ENCODE peak calls at places on chromosomes 4 and X, in eight cellular contexts. B, R, X, H, P, Z, T and U are unnamed samples.

GRCh38 chr4:103634236-103634635 is 85.5 kb downstream of the TACR3 start:
- DNase-seq in Z (no peak), P (no peak), T (no peak), R (no peak), H (no peak), X (no peak), B (peak; percentile 2), U (peak; percentile 25)

GRCh38 chr4:26048378-26048882 is 134.4 kb downstream of the SMIM20 start:
- DNase-seq in B (peak; percentile 95), Z (no peak), P (no peak), X (peak; percentile 68), H (no peak), T (no peak), R (no peak), U (peak; percentile 81)

GRCh38 chr4:41006141-41006540 is 208.2 kb downstream of the APBB2 start:
- DNase-seq in R (no peak), T (no peak), B (no peak), X (no peak), H (no peak), P (no peak), Z (no peak), U (no peak)

GRCh38 chrX:137031039-137031438 is 2.8 kb downstream of the GPR101 start:
- DNase-seq in B (no peak), Z (no peak), X (no peak), T (no peak), R (no peak), P (no peak), H (no peak), U (no peak)

GRCh38 chr4:61827907-61828328 is 627.8 kb downstream of the ADGRL3 start:
- DNase-seq in T (no peak), H (no peak), P (no peak), R (no peak), B (no peak), Z (no peak), X (no peak), U (no peak)

GRCh38 chrX:101759000-101759399 is 99.3 kb upstream of the ARMCX2 start:
- DNase-seq in P (peak; percentile 27), B (peak; percentile 49), H (no peak), R (no peak), X (peak; percentile 49), Z (no peak), T (peak; percentile 1), U (peak; percentile 46)

GRCh38 chr4:164440196-164440595 is 313.7 kb upstream of the SMIM31 start:
- DNase-seq in T (no peak), X (no peak), B (peak; percentile 42), R (no peak), Z (no peak), P (no peak), H (no peak), U (peak; percentile 64)

GRCh38 chrX:109872021-109872730 is 130.7 kb upstream of the TMEM164 start:
- DNase-seq in X (no peak), P (no peak), T (no peak), B (peak; percentile 95), R (no peak), H (no peak), Z (no peak), U (no peak)

GRCh38 chr4:143642611-143643010 is 57.9 kb downstream of the FREM3 start:
- DNase-seq in B (no peak), R (no peak), Z (no peak), T (no peak), X (no peak), H (no peak), P (no peak), U (no peak)

GRCh38 chrX:48969471-48969870 is 2.2 kb downstream of the KCND1 start:
- DNase-seq in H (no peak), P (no peak), T (no peak), X (no peak), R (no peak), B (no peak), Z (no peak), U (no peak)

GRCh38 chrX:152907084-152907651 is 9.3 kb downstream of the ZNF185 start:
- DNase-seq in R (peak; percentile 86), P (no peak), X (peak; percentile 73), H (no peak), T (no peak), B (peak; percentile 80), Z (no peak), U (no peak)

GRCh38 chr4:74339501-74339900 is 25.4 kb upstream of the EREG start:
- DNase-seq in X (no peak), Z (no peak), B (no peak), P (no peak), R (no peak), H (no peak), T (no peak), U (no peak)

GRCh38 chrX:26783512-26784225 is 567.7 kb downstream of the MAGEB5 start:
- DNase-seq in H (no peak), R (no peak), Z (no peak), X (peak; percentile 50), B (peak; percentile 27), P (peak; percentile 1), T (no peak), U (peak; percentile 44)

GRCh38 chrX:17596051-17596450 is 141.2 kb upstream of the SCML1 start:
- DNase-seq in P (no peak), H (no peak), Z (no peak), B (peak; percentile 18), R (no peak), T (no peak), X (no peak), U (peak; percentile 16)

GRCh38 chr4:159410076-159410777 is 307.3 kb downstream of the RAPGEF2 start:
- DNase-seq in P (no peak), R (no peak), X (no peak), H (no peak), B (peak; percentile 22), T (no peak), Z (no peak), U (peak; percentile 51)

GRCh38 chrX:107566603-107567262 is 61.6 kb upstream of the PRPS1 start:
- DNase-seq in R (no peak), Z (no peak), P (no peak), H (no peak), T (no peak), X (no peak), B (no peak), U (no peak)

GRCh38 chrX:112837531-112837930 is 3.1 kb downstream of the AMOT start:
- DNase-seq in X (no peak), T (no peak), H (no peak), Z (no peak), P (no peak), R (no peak), B (no peak), U (no peak)

GRCh38 chr4:162499478-162499877 is 335.7 kb upstream of the FSTL5 start:
- DNase-seq in X (no peak), P (no peak), T (no peak), H (no peak), Z (no peak), R (no peak), B (no peak), U (peak; percentile 13)

GRCh38 chr4:181504846-181505374 is 738.3 kb upstream of the TENM3 start:
- DNase-seq in B (no peak), R (no peak), P (no peak), H (no peak), Z (no peak), X (no peak), T (no peak), U (no peak)

GRCh38 chr4:183960021-183960420 is 54.9 kb downstream of the STOX2 start:
- DNase-seq in B (peak; percentile 74), T (no peak), Z (peak; percentile 83), H (no peak), R (peak; percentile 95), X (peak; percentile 39), P (no peak), U (peak; percentile 3)

GRCh38 chr4:102629686-102630085 is 128.5 kb downstream of the NFKB1 start:
- DNase-seq in P (no peak), Z (no peak), T (no peak), H (no peak), R (no peak), X (no peak), B (no peak), U (no peak)

GRCh38 chr4:11488657-11489448 is 60.2 kb upstream of the HS3ST1 start:
- DNase-seq in T (no peak), B (no peak), H (no peak), R (no peak), Z (no peak), X (no peak), P (no peak), U (no peak)

GRCh38 chrX:129013574-129013973 is 509.7 kb downstream of the SMARCA1 start:
- DNase-seq in T (no peak), H (no peak), R (no peak), P (no peak), Z (no peak), B (no peak), X (no peak), U (peak; percentile 6)

GRCh38 chrX:17081969-17082368 is 135.5 kb downstream of the REPS2 start:
- DNase-seq in B (no peak), H (no peak), X (no peak), T (no peak), R (no peak), P (no peak), Z (no peak), U (no peak)

GRCh38 chrX:144801786-144802185 is 445.5 kb upstream of the SPANXN1 start:
- DNase-seq in X (no peak), T (no peak), R (no peak), H (no peak), B (peak; percentile 2), P (no peak), Z (no peak), U (peak; percentile 72)

GRCh38 chr4:26108024-26108423 is 194.0 kb downstream of the SMIM20 start:
- DNase-seq in T (no peak), H (no peak), P (no peak), Z (no peak), X (no peak), B (no peak), R (no peak), U (no peak)

GRCh38 chrX:130299279-130300009 is 30.7 kb upstream of the ZNF280C start:
- DNase-seq in R (no peak), X (no peak), Z (no peak), T (no peak), H (no peak), P (no peak), B (no peak), U (no peak)

GRCh38 chr4:53688186-53688790 is 97.0 kb upstream of the LNX1 start:
- DNase-seq in H (no peak), X (peak; percentile 55), B (peak; percentile 100), P (peak; percentile 41), R (no peak), T (no peak), Z (no peak), U (peak; percentile 93)

GRCh38 chr4:152784490-152785195 is 4.9 kb downstream of the ARFIP1 start:
- DNase-seq in Z (no peak), R (no peak), H (no peak), T (no peak), P (no peak), X (peak; percentile 10), B (peak; percentile 87), U (peak; percentile 32)

GRCh38 chrX:1481636-1482529 is 29.2 kb upstream of the ASMTL start:
- DNase-seq in P (peak; percentile 69), X (peak; percentile 87), H (no peak), B (peak; percentile 49), R (no peak), Z (no peak), T (peak; percentile 62), U (peak; percentile 70)

GRCh38 chr4:2441393-2442174 is 22.8 kb downstream of the CFAP99 start:
- DNase-seq in X (peak; percentile 70), H (peak; percentile 48), T (peak; percentile 56), Z (no peak), R (peak; percentile 67), P (peak; percentile 94), B (peak; percentile 66), U (peak; percentile 68)

GRCh38 chr4:41525129-41525528 is 12.8 kb upstream of the LIMCH1 start:
- DNase-seq in T (no peak), R (no peak), B (no peak), X (peak; percentile 12), H (no peak), P (no peak), Z (no peak), U (peak; percentile 69)

GRCh38 chr4:150986085-150986484 is 29.0 kb downstream of the LRBA start:
- DNase-seq in X (no peak), P (no peak), R (no peak), T (no peak), B (no peak), Z (no peak), H (no peak), U (no peak)

GRCh38 chr4:71630783-71631182 is 153.1 kb downstream of the GC start:
- DNase-seq in H (no peak), R (no peak), P (no peak), T (no peak), X (no peak), B (no peak), Z (no peak), U (peak; percentile 34)